ENCODE peak calls at places on chromosome 4, in four cellular contexts. I is sigmoid colon, J is right lobe of liver, N is heart left ventricle. V is an unnamed sample. For H3K9me3, the result is how much of the 10 kb centered on the place peaks cover.

GRCh38 chr4:87718221-87718620 is 68.1 kb downstream of the DMP1 start:
- DNase-seq in I (no peak), J (no peak), N (peak), V (no peak)

GRCh38 chr4:83083925-83084475 is 30.5 kb downstream of the PLAC8 start:
- DNase-seq in J (no peak), I (no peak), N (no peak), V (peak)

GRCh38 chr4:172650758-172651495 is 517.7 kb upstream of the GALNT7 start:
- DNase-seq in N (no peak), J (no peak), I (no peak), V (no peak)

GRCh38 chr4:85737254-85737653 is 262.3 kb downstream of the ARHGAP24 start:
- DNase-seq in I (no peak), J (no peak), N (no peak), V (no peak)

GRCh38 chr4:106369456-106370060 is 980 bp upstream of the GIMD1 start:
- DNase-seq in J (no peak), N (no peak), I (no peak), V (no peak)

GRCh38 chr4:8135666-8136065 is 22.9 kb downstream of the ABLIM2 start:
- DNase-seq in J (no peak), N (peak), I (no peak), V (no peak)

GRCh38 chr4:13248621-13249298 is 235.4 kb downstream of the RAB28 start:
- DNase-seq in N (no peak), J (no peak), I (no peak), V (no peak)

GRCh38 chr4:110751991-110752390 is 129.1 kb upstream of the PITX2 start:
- DNase-seq in N (no peak), I (no peak), J (no peak), V (no peak)

GRCh38 chr4:3199661-3200422 is 49.1 kb upstream of the MSANTD1 start:
- DNase-seq in I (no peak), J (no peak), N (no peak), V (no peak)

GRCh38 chr4:15118281-15118680 is 116.0 kb downstream of the CPEB2 start:
- DNase-seq in N (no peak), J (peak), I (no peak), V (no peak)

GRCh38 chr4:119736559-119736958 is 108.0 kb upstream of the PDE5A start:
- DNase-seq in I (no peak), J (no peak), N (no peak), V (no peak)

GRCh38 chr4:115110191-115111166 is 2.9 kb downstream of the NDST4 start:
- DNase-seq in N (no peak), I (no peak), J (no peak), V (no peak)

GRCh38 chr4:147492761-147493160 is 11.9 kb downstream of the EDNRA start:
- DNase-seq in J (no peak), N (peak), I (no peak), V (no peak)

GRCh38 chr4:20629180-20630115 is 70.8 kb upstream of the PACRGL start:
- DNase-seq in N (no peak), J (no peak), I (no peak), V (no peak)

GRCh38 chr4:147313114-147313513 is 167.8 kb upstream of the EDNRA start:
- DNase-seq in J (no peak), I (no peak), N (no peak), V (no peak)

GRCh38 chr4:44256414-44256813 is 192.2 kb downstream of the KCTD8 start:
- DNase-seq in J (no peak), N (no peak), I (no peak), V (no peak)

GRCh38 chr4:10524196-10524833 is 67.1 kb upstream of the ZNF518B start:
- DNase-seq in I (no peak), J (no peak), N (no peak), V (no peak)

GRCh38 chr4:120452006-120452405 is 385.4 kb upstream of the MAD2L1 start:
- DNase-seq in N (no peak), J (no peak), I (no peak), V (no peak)

GRCh38 chr4:99207069-99207743 is 11.8 kb downstream of the ADH6 start:
- DNase-seq in I (no peak), N (no peak), J (no peak), V (no peak)

GRCh38 chr4:169915545-169915944 is 110.7 kb downstream of the MFAP3L start:
- DNase-seq in N (no peak), I (no peak), J (no peak), V (no peak)

GRCh38 chr4:7967501-7968261 is 28.0 kb upstream of the AFAP1 start:
- DNase-seq in N (peak), J (peak), I (no peak), V (no peak)

GRCh38 chr4:181595711-181596110 is 647.5 kb upstream of the TENM3 start:
- DNase-seq in J (no peak), N (no peak), I (no peak), V (no peak)

GRCh38 chr4:186781032-186781917 is 57.6 kb upstream of the FAT1 start:
- DNase-seq in I (no peak), J (no peak), N (no peak), V (no peak)

GRCh38 chr4:93217423-93217822 is 611.1 kb upstream of the ATOH1 start:
- DNase-seq in N (no peak), I (no peak), J (no peak), V (no peak)

GRCh38 chr4:571838-572572 is 4.1 kb downstream of the TMEM271 start:
- DNase-seq in J (no peak), N (no peak), I (no peak), V (no peak)

GRCh38 chr4:573122-573892 is 2.8 kb downstream of the TMEM271 start:
- DNase-seq in N (no peak), J (no peak), I (no peak), V (no peak)

GRCh38 chr4:574346-575161 is 1.5 kb downstream of the TMEM271 start:
- DNase-seq in J (no peak), N (no peak), I (no peak), V (no peak)

GRCh38 chr4:570754-571153 is 5.3 kb downstream of the TMEM271 start:
- DNase-seq in N (no peak), J (no peak), I (no peak), V (no peak)

DNA sequence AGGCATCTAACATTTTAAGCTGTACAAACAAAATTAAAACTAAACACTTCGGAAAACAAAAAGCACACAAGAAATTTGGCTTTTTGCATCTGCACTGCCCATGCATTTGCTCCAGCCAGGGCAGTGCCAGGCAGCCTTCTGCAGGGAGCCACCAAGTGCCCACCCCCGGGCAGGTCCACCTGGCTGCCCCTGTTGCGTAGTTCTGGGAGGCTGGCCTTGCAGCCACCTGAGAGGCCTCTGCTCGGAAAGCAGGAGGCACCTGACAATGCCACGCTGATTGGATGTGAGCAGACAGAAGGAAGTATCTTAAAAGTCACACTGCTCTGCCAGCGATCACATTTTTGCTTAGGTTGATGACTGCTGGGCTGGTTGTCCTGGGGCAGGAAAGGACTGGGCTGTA is 3.5 kb downstream of the TMEM271 start:
- DNase-seq in N (no peak), J (no peak), I (no peak), V (no peak)
- H3K9me3 ChIP-seq in N (under half), J (under half), I (under half), V (under half)

GRCh38 chr4:179530953-179531352 is 2088.7 kb upstream of the AGA start:
- DNase-seq in J (no peak), I (no peak), N (no peak), V (no peak)
- H3K9me3 ChIP-seq in J (under half), I (under half), N (under half), V (under half)

GRCh38 chr4:271492-272103 is 33.7 kb downstream of the ZNF732 start:
- DNase-seq in I (no peak), N (no peak), J (no peak), V (no peak)
- H3K9me3 ChIP-seq in I (half or more), N (half or more), J (under half), V (under half)

DNA sequence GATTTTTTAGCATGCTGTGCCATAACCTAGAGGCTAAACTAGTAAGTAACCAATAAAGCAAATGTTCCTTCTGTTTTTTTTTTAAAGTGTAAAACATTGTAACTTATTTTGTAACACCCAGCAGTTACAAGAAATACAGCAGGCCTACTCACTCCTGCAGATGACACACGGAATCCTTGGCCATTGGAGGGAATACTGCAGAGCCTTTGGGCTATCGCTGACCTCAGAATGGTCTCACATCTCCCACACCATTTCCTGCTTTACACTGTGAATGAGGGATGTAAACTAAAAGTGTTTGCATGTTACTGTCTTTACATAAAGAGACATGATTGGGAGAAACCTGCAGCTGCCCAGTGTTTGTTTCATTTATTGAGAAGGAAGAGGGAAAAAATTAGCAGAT is 64.1 kb downstream of the USP46 start:
- DNase-seq in I (no peak), N (no peak), J (no peak), V (no peak)
- H3K9me3 ChIP-seq in I (under half), N (under half), J (under half), V (under half)

DNA sequence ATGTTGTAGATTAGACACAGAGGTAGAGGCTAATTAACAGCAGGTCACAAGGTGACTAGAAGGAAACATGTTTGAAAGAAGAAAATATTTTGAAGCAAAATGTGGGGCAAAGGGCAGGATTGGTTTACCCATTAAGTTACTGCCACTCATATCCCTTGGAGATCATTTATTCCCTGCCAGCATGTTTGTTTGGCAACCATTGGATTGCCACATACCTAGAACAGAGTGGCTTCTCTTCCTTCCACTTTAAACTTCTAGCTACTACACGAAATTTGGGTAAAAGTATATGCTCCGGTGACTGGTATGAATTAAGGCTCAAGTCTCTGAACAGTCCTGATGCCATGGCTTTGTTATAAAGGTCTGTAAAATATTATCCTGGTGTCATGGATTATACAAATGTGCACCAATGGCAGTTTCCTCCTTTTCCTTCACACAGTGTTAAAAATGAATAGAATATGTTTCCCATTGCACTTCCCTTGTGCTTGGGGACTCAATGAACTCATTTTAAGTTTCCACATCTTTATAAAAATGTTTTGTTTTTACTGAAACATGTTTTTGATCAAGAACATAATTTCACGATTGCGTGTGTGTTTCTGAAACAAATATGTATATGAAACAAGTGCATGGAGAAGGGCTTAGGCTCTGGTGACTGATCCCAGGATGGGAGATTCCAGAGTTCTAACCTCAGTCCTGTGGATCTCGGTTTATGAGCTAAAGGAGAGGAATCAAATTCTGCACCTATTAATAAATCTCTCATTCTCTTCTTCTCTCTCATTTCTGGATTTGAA is 12.3 kb downstream of the BMP3 start:
- DNase-seq in I (no peak), J (no peak), N (no peak), V (no peak)
- H3K9me3 ChIP-seq in I (under half), J (under half), N (under half), V (under half)

DNA sequence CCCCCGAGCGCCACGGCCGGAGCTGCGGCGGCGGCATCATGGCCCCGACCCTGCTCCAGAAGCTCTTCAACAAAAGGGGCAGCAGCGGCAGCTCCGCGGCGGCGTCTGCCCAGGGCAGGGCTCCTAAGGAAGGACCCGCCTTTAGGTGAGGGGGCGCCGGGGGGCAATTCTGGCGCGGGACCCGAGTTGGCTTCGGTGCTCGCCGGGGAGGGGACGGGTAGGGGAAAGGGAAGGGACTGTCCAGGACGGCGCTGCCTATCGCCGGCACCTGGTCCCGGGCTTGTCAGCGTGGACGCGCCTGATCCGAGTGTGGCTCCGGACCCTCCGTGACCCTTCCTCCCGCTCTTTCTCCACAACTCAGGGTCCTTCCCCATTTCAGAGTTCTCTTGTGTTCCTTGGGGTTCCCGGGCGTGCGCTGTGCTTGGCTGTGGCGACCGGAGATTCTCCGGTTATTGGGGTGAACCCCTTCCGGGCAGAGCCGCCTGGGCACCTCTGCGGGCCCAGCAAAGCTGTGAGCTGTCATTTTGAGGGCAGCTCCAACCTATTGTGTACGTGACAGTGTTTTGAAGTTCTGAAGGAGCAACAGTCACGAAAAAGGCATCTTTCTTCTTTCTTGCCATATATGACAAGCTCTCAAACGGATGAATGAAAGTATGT is 477 bp downstream of the FNIP2 start:
- DNase-seq in I (peak), N (peak), J (peak), V (peak)
- H3K9me3 ChIP-seq in I (under half), N (under half), J (under half), V (under half)

DNA sequence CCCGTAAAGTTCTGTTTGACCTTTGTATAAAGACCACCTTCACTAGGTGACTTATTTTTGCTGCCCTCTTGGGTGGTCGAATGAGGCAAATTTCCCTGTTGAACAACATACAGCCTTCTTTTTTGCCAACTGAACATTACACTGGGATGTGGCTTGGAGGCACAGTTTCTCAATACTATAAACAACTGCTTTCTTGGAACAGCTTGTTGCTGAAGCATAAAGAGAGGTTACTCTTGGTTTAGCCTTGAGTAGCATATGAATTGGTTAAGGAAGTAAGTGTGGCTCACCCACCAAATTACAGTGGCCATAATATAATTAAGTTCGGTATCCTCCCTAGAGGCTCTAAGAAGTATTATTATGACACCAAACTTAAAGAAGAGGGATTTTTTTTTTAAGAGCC is 40.0 kb downstream of the HHIP start:
- DNase-seq in J (no peak), I (no peak), N (no peak), V (no peak)
- H3K9me3 ChIP-seq in J (under half), I (under half), N (under half), V (under half)

DNA sequence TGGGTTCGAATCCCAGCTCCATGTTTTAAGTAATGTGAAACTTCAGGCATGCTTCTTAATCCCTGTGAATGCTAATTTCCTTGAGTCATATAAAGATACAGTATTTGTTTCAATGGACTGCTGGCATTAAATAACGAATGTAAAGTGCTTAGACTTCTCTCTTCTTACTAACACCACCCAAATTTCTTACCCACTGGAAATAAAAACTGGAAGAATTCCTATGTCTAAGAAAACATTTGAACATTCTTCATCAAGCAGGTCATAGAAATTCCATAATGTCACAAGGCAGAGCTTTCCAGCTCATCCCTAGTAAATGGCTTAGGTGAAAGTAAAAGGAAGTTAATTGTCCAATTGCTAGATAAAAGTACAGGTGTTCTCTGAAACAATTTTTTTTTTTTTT is 172.6 kb downstream of the ANK2 start:
- DNase-seq in I (no peak), J (no peak), N (no peak), V (no peak)
- H3K9me3 ChIP-seq in I (under half), J (under half), N (under half), V (under half)

DNA sequence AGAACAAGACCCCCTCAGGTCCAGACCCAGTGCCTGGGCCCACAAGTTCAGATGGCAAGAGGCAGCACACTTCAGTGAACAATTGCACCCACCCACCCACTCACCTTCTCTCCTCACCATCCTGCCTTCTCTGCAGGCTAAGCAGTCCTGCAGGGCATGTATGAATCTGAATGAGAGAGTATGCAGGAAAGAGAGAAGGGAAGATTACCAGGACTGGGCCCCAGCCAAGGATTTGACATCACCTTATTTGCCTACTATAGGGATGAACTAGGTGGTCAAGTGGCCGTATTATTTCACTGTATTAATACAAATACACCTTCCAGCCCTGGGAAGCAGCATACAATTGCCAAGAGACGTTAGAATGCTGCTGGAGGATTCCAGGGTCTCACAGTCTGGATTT is 2.1 kb upstream of the ZNF141 start:
- DNase-seq in I (no peak), J (no peak), N (no peak), V (no peak)
- H3K9me3 ChIP-seq in I (under half), J (under half), N (under half), V (under half)